ENCODE peak calls at places on chromosomes 7 and 10, in five cellular contexts. O is AG08396; D is epithelial cell of esophagus; R is stimulated activated CD4-positive, alpha-beta T cell treated with anti-CD3 and anti-CD28 coated beads, Interleukin-4, amount 100 ng/mL, for 4 hours; V is A549. I is an unnamed sample.

GRCh38 chr10:22314852-22315251 is 1.3 kb upstream of the COMMD3 start:
- DNase-seq in O (no peak), D (peak), R (no peak), V (no peak), I (no peak)

GRCh38 chr7:117621075-117621474 is 141.2 kb downstream of the CFTR start:
- DNase-seq in O (no peak), D (peak), R (no peak), V (no peak), I (no peak)

GRCh38 chr7:29818308-29818707 is 12.0 kb downstream of the WIPF3 start:
- DNase-seq in O (no peak), D (no peak), R (no peak), V (no peak), I (no peak)

GRCh38 chr7:31134246-31135188 is 82.4 kb downstream of the ADCYAP1R1 start:
- DNase-seq in O (peak), D (peak), R (peak), V (peak), I (peak)

GRCh38 chr7:70829221-70830059 is 302.5 kb upstream of the GALNT17 start:
- DNase-seq in O (peak), D (peak), R (peak), V (peak), I (peak)

GRCh38 chr7:114989531-114989930 is 67.6 kb downstream of the MDFIC start:
- DNase-seq in O (no peak), D (no peak), R (no peak), V (no peak), I (no peak)

GRCh38 chr7:28937593-28937992 is 20.5 kb downstream of the TRIL start:
- DNase-seq in O (no peak), D (no peak), R (no peak), V (no peak), I (no peak)

GRCh38 chr7:23590529-23590928 is 6.7 kb upstream of the CCDC126 start:
- DNase-seq in O (no peak), D (no peak), R (no peak), V (no peak), I (no peak)

GRCh38 chr7:77444123-77444522 is 28.0 kb upstream of the GSAP start:
- DNase-seq in O (no peak), D (no peak), R (no peak), V (no peak), I (no peak)

GRCh38 chr7:139231513-139232376 is 708 bp downstream of the UBN2 start:
- DNase-seq in O (peak), D (peak), R (peak), V (peak), I (peak)

GRCh38 chr10:132421377-132422168 is 24.6 kb downstream of the PWWP2B start:
- DNase-seq in O (peak), D (peak), R (no peak), V (peak), I (no peak)